ENCODE peak calls at places on chromosome 1, in five cellular contexts. D is mammary epithelial cell; X is CD8-positive, alpha-beta T cell; B is left ventricle myocardium inferior; J is brain microvascular endothelial cell. U is an unnamed sample.

GRCh38 chr1:110106013-110106941 is 6.0 kb upstream of the UBL4B start:
- DNase-seq in D (peak), X (peak), B (peak), J (peak), U (peak)

GRCh38 chr1:102550729-102551384 is 554.1 kb upstream of the OLFM3 start:
- DNase-seq in D (peak), X (no peak), B (no peak), J (peak), U (no peak)

GRCh38 chr1:99681583-99681982 is 35.7 kb downstream of the PALMD start:
- DNase-seq in D (no peak), X (no peak), B (no peak), J (peak), U (no peak)

GRCh38 chr1:246705368-246705767 is 18.8 kb upstream of the SCCPDH start:
- DNase-seq in D (peak), X (no peak), B (no peak), J (peak), U (no peak)

GRCh38 chr1:117623141-117623540 is 17.3 kb downstream of the TENT5C start:
- DNase-seq in D (no peak), X (no peak), B (no peak), J (no peak), U (no peak)

GRCh38 chr1:162003825-162004205 is 19.9 kb downstream of the OLFML2B start:
- DNase-seq in D (peak), X (no peak), B (no peak), J (peak), U (no peak)

GRCh38 chr1:118101989-118102388 is 83.0 kb downstream of the SPAG17 start:
- DNase-seq in D (no peak), X (no peak), B (no peak), J (no peak), U (no peak)

GRCh38 chr1:32962248-32962896 is 2.2 kb downstream of the RNF19B start:
- DNase-seq in D (no peak), X (no peak), B (no peak), J (no peak), U (no peak)

GRCh38 chr1:118948796-118949195 is 39.3 kb downstream of the TBX15 start:
- DNase-seq in D (no peak), X (no peak), B (no peak), J (no peak), U (no peak)

GRCh38 chr1:51564124-51564523 is 45.1 kb upstream of the EPS15 start:
- DNase-seq in D (peak), X (no peak), B (no peak), J (peak), U (no peak)

GRCh38 chr1:110309139-110309538 is 30.0 kb upstream of the RBM15 start:
- DNase-seq in D (peak), X (no peak), B (no peak), J (peak), U (no peak)

GRCh38 chr1:235866207-235866912 is at the start of gene LYST:
- DNase-seq in D (peak), X (peak), B (peak), J (peak), U (peak)

GRCh38 chr1:208154679-208155078 is 89.5 kb downstream of the PLXNA2 start:
- DNase-seq in D (no peak), X (no peak), B (no peak), J (no peak), U (no peak)

GRCh38 chr1:64969305-64970066 is 3.1 kb upstream of the JAK1 start:
- DNase-seq in D (no peak), X (no peak), B (no peak), J (no peak), U (no peak)

GRCh38 chr1:180623579-180624347 is 8.1 kb upstream of the XPR1 start:
- DNase-seq in D (no peak), X (no peak), B (no peak), J (peak), U (no peak)

GRCh38 chr1:83857108-83857507 is 141.8 kb downstream of the TTLL7 start:
- DNase-seq in D (no peak), X (no peak), B (no peak), J (no peak), U (no peak)

GRCh38 chr1:62481681-62482080 is 44.8 kb downstream of the USP1 start:
- DNase-seq in D (no peak), X (no peak), B (no peak), J (no peak), U (no peak)

GRCh38 chr1:16351994-16352841 is at the start of gene FBXO42:
- DNase-seq in D (peak), X (peak), B (peak), J (peak), U (peak)

GRCh38 chr1:160108888-160109662 is 6.5 kb upstream of the ATP1A2 start:
- DNase-seq in D (no peak), X (peak), B (no peak), J (peak), U (no peak)

GRCh38 chr1:6088956-6089355 is 43.3 kb downstream of the KCNAB2 start:
- DNase-seq in D (no peak), X (no peak), B (no peak), J (no peak), U (no peak)

GRCh38 chr1:51283977-51284376 is 46.4 kb downstream of the TTC39A start:
- DNase-seq in D (no peak), X (no peak), B (no peak), J (no peak), U (no peak)

GRCh38 chr1:114428083-114428754 is 82.8 kb downstream of the TRIM33 start:
- DNase-seq in D (no peak), X (peak), B (no peak), J (no peak), U (no peak)

GRCh38 chr1:224308064-224308463 is 21.9 kb downstream of the NVL start:
- DNase-seq in D (no peak), X (no peak), B (no peak), J (no peak), U (no peak)

GRCh38 chr1:245085508-245086095 is 69.2 kb upstream of the KIF26B start:
- DNase-seq in D (peak), X (no peak), B (no peak), J (peak), U (no peak)

GRCh38 chr1:178869114-178869697 is 1.7 kb downstream of the ANGPTL1 start:
- DNase-seq in D (no peak), X (no peak), B (no peak), J (peak), U (no peak)

GRCh38 chr1:178868700-178869099 is 2.2 kb downstream of the ANGPTL1 start:
- DNase-seq in D (no peak), X (no peak), B (no peak), J (no peak), U (no peak)

GRCh38 chr1:178874966-178875365 is 4.1 kb upstream of the ANGPTL1 start:
- DNase-seq in D (no peak), X (no peak), B (no peak), J (no peak), U (no peak)

GRCh38 chr1:178870944-178871343 is at the start of gene ANGPTL1:
- DNase-seq in D (no peak), X (no peak), B (no peak), J (peak), U (no peak)

DNA sequence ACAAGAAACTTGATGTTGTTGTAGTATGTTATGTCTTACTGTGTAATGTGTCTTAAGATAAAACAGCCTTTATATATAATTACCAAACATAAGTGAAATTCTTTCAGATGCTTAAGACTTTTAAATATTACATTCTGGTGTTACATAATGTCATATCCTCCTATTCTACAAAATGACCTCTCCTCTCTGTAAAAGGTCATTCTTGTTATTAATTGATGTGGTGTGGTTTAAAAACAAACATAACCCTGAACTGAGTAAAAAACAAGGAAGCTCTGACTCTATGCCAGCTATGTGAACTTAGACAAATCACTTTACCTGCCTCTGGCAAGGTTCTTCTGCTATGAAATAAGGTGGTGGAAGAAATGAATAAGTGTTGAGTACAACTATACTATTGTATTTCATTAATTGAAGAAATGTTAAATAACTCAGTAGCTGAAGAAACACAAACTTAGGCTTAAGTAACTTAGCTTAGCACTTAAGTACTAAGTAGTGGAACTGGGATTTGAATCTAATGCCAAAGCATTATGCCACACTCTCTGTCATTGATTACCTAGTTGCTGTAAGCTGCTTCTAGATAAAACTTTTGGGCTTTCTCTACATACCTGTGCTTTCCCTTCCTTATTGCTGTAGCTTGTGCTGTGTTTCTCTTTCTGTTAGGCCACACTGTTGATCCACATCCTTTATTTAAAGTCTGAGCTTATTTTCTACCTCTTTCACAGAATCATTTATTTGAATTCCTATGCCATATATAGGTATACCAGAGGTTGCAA is 859 bp upstream of the ANGPTL1 start:
- DNase-seq in D (no peak), X (no peak), B (no peak), J (no peak), U (no peak)
- H3K27ac ChIP-seq in D (no peak), X (no peak), B (peak), J (no peak), U (no peak)

GRCh38 chr1:76959581-76959980 is 92.3 kb downstream of the ST6GALNAC5 start:
- DNase-seq in D (no peak), X (no peak), B (no peak), J (no peak), U (no peak)

GRCh38 chr1:76957961-76958360 is 90.7 kb downstream of the ST6GALNAC5 start:
- DNase-seq in D (no peak), X (no peak), B (no peak), J (no peak), U (no peak)

GRCh38 chr1:76955652-76956051 is 88.4 kb downstream of the ST6GALNAC5 start:
- DNase-seq in D (no peak), X (no peak), B (no peak), J (no peak), U (no peak)

GRCh38 chr1:76961181-76961580 is 93.9 kb downstream of the ST6GALNAC5 start:
- DNase-seq in D (peak), X (no peak), B (no peak), J (no peak), U (no peak)

DNA sequence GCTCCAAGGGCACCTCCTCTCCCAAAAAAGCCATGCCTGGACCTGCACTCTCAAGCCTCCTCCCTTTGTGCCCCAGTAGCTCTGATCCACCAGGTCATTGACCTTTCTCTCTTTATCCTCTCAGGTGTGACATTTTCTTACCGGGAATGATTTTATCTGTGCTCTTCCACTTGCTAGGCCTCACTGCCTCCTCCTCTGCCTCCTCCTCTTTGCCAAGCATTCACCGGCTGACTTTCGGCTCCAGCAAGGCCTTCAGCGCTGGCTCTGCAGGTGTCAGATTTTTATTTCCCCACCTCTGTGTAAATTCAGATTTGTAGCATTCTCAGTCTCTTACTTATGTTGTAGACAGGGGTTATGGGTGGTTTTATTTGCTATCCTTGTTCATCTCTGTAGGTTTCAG is 91.5 kb downstream of the ST6GALNAC5 start:
- DNase-seq in D (no peak), X (no peak), B (no peak), J (no peak), U (no peak)
- H3K4me3 ChIP-seq in D (no peak), X (no peak), B (no peak), J (no peak), U (no peak)

GRCh38 chr1:229972600-229973296 is 94.3 kb upstream of the GALNT2 start:
- DNase-seq in D (no peak), X (no peak), B (no peak), J (no peak), U (no peak)
- TF ChIP-seq CTCF in D (peak), X (no peak), B (peak), J (peak), U (no peak)

GRCh38 chr1:164614316-164614715 is 55.3 kb downstream of the PBX1 start:
- DNase-seq in D (no peak), X (no peak), B (no peak), J (no peak), U (no peak)

GRCh38 chr1:164619006-164619784 is 60.2 kb downstream of the PBX1 start:
- DNase-seq in D (no peak), X (no peak), B (no peak), J (no peak), U (no peak)

GRCh38 chr1:164613176-164613575 is 54.2 kb downstream of the PBX1 start:
- DNase-seq in D (peak), X (no peak), B (no peak), J (no peak), U (no peak)

GRCh38 chr1:164622057-164622840 is 63.3 kb downstream of the PBX1 start:
- DNase-seq in D (no peak), X (no peak), B (no peak), J (no peak), U (no peak)

DNA sequence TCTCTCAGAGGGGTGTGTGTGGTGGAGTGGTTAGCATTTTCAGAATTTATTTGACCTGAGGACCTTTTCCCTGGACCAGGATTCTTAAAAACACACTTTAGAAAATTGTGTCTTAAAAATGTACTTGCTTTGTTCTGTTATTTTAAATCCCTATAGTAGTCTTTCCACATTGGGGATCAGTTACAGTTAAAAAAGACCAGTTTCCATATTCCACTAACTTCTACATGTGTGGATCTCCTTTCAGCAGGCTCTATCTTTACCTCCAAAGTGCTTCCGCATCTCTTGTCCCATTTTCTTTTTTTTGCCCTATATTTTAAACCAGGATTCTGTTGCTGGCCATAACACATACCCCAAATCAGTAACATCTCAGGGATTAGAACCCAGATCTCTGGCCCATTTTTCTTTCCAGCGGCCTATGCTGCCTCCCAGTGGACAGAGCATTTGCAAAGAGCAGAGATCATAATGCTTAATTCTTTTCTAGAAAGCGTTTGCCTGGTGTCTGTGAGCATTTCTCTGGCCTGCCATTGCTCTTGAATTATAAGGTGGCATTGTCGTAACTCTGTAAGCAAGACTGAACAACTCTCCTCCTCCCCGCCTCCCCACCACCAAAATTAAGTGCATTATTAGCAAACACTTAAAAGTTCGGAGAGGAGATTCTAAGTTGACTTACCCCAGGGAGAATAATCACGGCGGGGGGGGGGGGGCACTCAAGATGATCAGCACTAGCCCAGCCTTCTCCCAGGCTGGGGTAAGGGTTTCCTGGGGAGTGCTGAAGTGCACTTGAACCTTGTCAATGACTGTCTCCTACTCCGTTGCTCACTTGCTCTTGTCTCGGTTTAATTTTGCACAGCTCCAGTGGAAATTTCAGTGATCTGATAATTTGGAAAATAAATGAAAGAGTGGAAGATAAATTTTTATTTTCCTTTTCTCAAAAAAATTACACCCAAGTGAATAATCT is 58.9 kb downstream of the PBX1 start:
- DNase-seq in D (peak), X (no peak), B (no peak), J (peak), U (no peak)
- H3K27ac ChIP-seq in D (no peak), X (no peak), B (peak), J (no peak), U (no peak)

DNA sequence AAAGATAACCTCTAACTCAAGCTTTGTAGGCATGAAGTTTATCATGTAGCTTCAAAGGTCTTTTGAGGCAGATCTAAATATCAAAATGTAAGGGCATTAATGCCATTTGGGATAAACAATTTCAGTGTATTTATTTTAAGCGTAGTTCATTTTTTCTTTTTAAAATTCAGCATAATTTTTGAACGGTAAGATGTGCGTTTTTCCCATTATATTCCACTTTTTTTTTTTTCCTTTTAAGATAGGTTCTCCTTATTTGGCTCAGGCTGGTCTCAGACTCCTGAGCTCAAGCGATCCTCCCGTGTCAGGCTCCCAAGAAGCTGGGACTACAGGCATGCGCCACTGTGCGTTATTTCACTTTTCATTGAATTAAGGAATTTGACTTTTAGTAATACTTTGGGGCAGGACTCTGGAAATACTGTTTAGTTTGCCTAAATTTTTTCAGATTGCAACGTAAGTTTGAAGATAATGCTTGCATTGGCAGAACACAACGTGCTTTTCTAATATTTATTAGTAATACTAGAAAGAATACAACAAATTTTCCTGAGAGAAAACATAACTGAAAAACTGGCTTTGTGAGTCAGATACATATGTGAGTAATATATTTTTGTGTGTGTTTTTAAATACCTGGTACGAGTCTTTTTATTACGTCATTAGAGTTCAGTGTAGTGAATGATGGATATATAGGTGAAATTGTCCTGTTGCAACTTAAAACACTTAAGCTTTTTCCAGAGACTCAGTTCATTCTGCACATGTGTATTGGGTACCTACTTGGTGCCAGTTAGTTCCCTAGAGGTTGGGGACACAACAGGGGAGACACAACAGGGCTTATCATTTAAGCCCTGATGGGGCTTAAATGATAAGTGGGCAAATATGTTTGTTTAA is 2.2 kb downstream of the RALGPS2 start:
- DNase-seq in D (peak), X (no peak), B (no peak), J (no peak), U (no peak)
- H3K4me3 ChIP-seq in D (no peak), X (no peak), B (peak), J (no peak), U (peak)

GRCh38 chr1:223179280-223179679 is 36.2 kb upstream of the TLR5 start:
- DNase-seq in D (no peak), X (no peak), B (no peak), J (no peak), U (no peak)

GRCh38 chr1:223175633-223176032 is 32.6 kb upstream of the TLR5 start:
- DNase-seq in D (no peak), X (no peak), B (no peak), J (no peak), U (no peak)

GRCh38 chr1:223176437-223176836 is 33.4 kb upstream of the TLR5 start:
- DNase-seq in D (no peak), X (no peak), B (no peak), J (no peak), U (no peak)

GRCh38 chr1:223177681-223178080 is 34.6 kb upstream of the TLR5 start:
- DNase-seq in D (no peak), X (no peak), B (no peak), J (no peak), U (no peak)

GRCh38 chr1:223175032-223175431 is 32.0 kb upstream of the TLR5 start:
- DNase-seq in D (peak), X (no peak), B (no peak), J (no peak), U (no peak)
- TF ChIP-seq CTCF in D (peak), X (no peak), B (peak), J (peak), U (no peak)

GRCh38 chr1:230441183-230441582 is 15.1 kb upstream of the PGBD5 start:
- DNase-seq in D (no peak), X (no peak), B (no peak), J (no peak), U (no peak)
- H3K27ac ChIP-seq in D (no peak), X (no peak), B (no peak), J (no peak), U (no peak)

DNA sequence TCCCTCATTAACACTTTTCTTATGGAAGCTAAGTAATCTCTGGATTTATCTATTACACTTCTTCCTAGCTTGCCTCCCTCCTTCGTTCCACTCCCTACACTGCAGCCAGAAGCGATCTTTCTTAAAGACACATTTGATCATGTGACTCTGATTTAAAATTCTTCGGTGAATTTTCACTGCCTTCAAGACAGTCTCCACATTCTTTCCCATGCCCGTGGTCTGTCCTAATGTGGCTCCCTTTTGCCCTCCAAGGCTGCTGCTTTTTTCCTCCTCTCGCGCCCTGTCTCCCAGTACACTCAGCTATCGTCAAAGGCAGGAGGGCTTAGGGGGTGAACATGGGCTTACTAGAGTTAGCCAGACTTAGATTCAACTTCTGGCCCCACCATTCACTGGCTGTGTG is 64.4 kb downstream of the SDCCAG8 start:
- DNase-seq in D (no peak), X (no peak), B (no peak), J (peak), U (no peak)
- H3K4me3 ChIP-seq in D (no peak), X (no peak), B (no peak), J (no peak), U (no peak)